ENCODE peak calls at places on chromosomes 2 and 18, in nine cellular contexts. One of them, this sample, is unnamed.

GRCh38 chr2:199940373-199940772 is 14.9 kb downstream of the TYW5 start:
- DNase-seq in cardiac muscle cell: no peak
- DNase-seq in keratinocyte: no peak
- DNase-seq in colonic mucosa: no peak
- DNase-seq in uterus: no peak
- DNase-seq in tibial nerve: no peak
- DNase-seq in heart left ventricle: no peak
- DNase-seq in prostate gland: no peak
- DNase-seq in Peyer's patch: no peak
- DNase-seq in this sample: no peak

GRCh38 chr18:3246636-3247242 is 862 bp upstream of the MYL12A start:
- DNase-seq in cardiac muscle cell: no peak
- DNase-seq in keratinocyte: no peak
- DNase-seq in colonic mucosa: peak; percentile 53
- DNase-seq in uterus: peak; percentile 48
- DNase-seq in tibial nerve: peak; percentile 32
- DNase-seq in heart left ventricle: peak; percentile 51
- DNase-seq in prostate gland: no peak
- DNase-seq in Peyer's patch: peak; percentile 58
- DNase-seq in this sample: no peak

GRCh38 chr18:12449040-12449814 is 41.5 kb downstream of the PRELID3A start:
- DNase-seq in cardiac muscle cell: no peak
- DNase-seq in keratinocyte: no peak
- DNase-seq in colonic mucosa: no peak
- DNase-seq in uterus: no peak
- DNase-seq in tibial nerve: peak; percentile 16
- DNase-seq in heart left ventricle: no peak
- DNase-seq in prostate gland: no peak
- DNase-seq in Peyer's patch: no peak
- DNase-seq in this sample: no peak

GRCh38 chr18:57542801-57543427 is 43.6 kb downstream of the FECH start:
- DNase-seq in cardiac muscle cell: no peak
- DNase-seq in keratinocyte: no peak
- DNase-seq in colonic mucosa: no peak
- DNase-seq in uterus: no peak
- DNase-seq in tibial nerve: no peak
- DNase-seq in heart left ventricle: no peak
- DNase-seq in prostate gland: no peak
- DNase-seq in Peyer's patch: no peak
- DNase-seq in this sample: peak; percentile 45

GRCh38 chr2:201797175-201797840 is 9.0 kb upstream of the CDK15 start:
- DNase-seq in cardiac muscle cell: no peak
- DNase-seq in keratinocyte: no peak
- DNase-seq in colonic mucosa: no peak
- DNase-seq in uterus: no peak
- DNase-seq in tibial nerve: no peak
- DNase-seq in heart left ventricle: no peak
- DNase-seq in prostate gland: no peak
- DNase-seq in Peyer's patch: no peak
- DNase-seq in this sample: peak; percentile 87

GRCh38 chr2:71690231-71690834 is 237.0 kb downstream of the DYSF start:
- DNase-seq in cardiac muscle cell: no peak
- DNase-seq in keratinocyte: no peak
- DNase-seq in colonic mucosa: no peak
- DNase-seq in uterus: no peak
- DNase-seq in tibial nerve: no peak
- DNase-seq in heart left ventricle: no peak
- DNase-seq in prostate gland: no peak
- DNase-seq in Peyer's patch: peak; percentile 19
- DNase-seq in this sample: no peak

GRCh38 chr2:181483221-181483620 is 26.0 kb downstream of the ITGA4 start:
- DNase-seq in cardiac muscle cell: no peak
- DNase-seq in keratinocyte: no peak
- DNase-seq in colonic mucosa: no peak
- DNase-seq in uterus: no peak
- DNase-seq in tibial nerve: no peak
- DNase-seq in heart left ventricle: no peak
- DNase-seq in prostate gland: no peak
- DNase-seq in Peyer's patch: no peak
- DNase-seq in this sample: no peak

GRCh38 chr2:121210691-121211090 is 74.3 kb downstream of the TFCP2L1 start:
- DNase-seq in cardiac muscle cell: no peak
- DNase-seq in keratinocyte: no peak
- DNase-seq in colonic mucosa: peak; percentile 92
- DNase-seq in uterus: no peak
- DNase-seq in tibial nerve: no peak
- DNase-seq in heart left ventricle: peak; percentile 69
- DNase-seq in prostate gland: no peak
- DNase-seq in Peyer's patch: peak; percentile 72
- DNase-seq in this sample: no peak

GRCh38 chr2:140943867-140944266 is 1186.9 kb downstream of the LRP1B start:
- DNase-seq in cardiac muscle cell: no peak
- DNase-seq in keratinocyte: no peak
- DNase-seq in colonic mucosa: no peak
- DNase-seq in uterus: no peak
- DNase-seq in tibial nerve: no peak
- DNase-seq in heart left ventricle: no peak
- DNase-seq in prostate gland: no peak
- DNase-seq in Peyer's patch: no peak
- DNase-seq in this sample: no peak
- TF ChIP-seq CTCF in cardiac muscle cell: no peak
- TF ChIP-seq CTCF in keratinocyte: no peak
- TF ChIP-seq CTCF in colonic mucosa: no peak
- TF ChIP-seq CTCF in uterus: no peak
- TF ChIP-seq CTCF in tibial nerve: no peak
- TF ChIP-seq CTCF in heart left ventricle: no peak
- TF ChIP-seq CTCF in prostate gland: no peak
- TF ChIP-seq CTCF in Peyer's patch: no peak
- TF ChIP-seq CTCF in this sample: no peak

GRCh38 chr2:223042704-223043118 is 9.3 kb upstream of the KCNE4 start:
- DNase-seq in cardiac muscle cell: no peak
- DNase-seq in keratinocyte: peak; percentile 79
- DNase-seq in colonic mucosa: no peak
- DNase-seq in uterus: no peak
- DNase-seq in tibial nerve: no peak
- DNase-seq in heart left ventricle: no peak
- DNase-seq in prostate gland: no peak
- DNase-seq in Peyer's patch: no peak
- DNase-seq in this sample: no peak

GRCh38 chr2:223043164-223043941 is 8.6 kb upstream of the KCNE4 start:
- DNase-seq in cardiac muscle cell: no peak
- DNase-seq in keratinocyte: no peak
- DNase-seq in colonic mucosa: no peak
- DNase-seq in uterus: no peak
- DNase-seq in tibial nerve: no peak
- DNase-seq in heart left ventricle: no peak
- DNase-seq in prostate gland: no peak
- DNase-seq in Peyer's patch: no peak
- DNase-seq in this sample: no peak

GRCh38 chr2:223040527-223040926 is 11.5 kb upstream of the KCNE4 start:
- DNase-seq in cardiac muscle cell: no peak
- DNase-seq in keratinocyte: no peak
- DNase-seq in colonic mucosa: no peak
- DNase-seq in uterus: no peak
- DNase-seq in tibial nerve: no peak
- DNase-seq in heart left ventricle: no peak
- DNase-seq in prostate gland: no peak
- DNase-seq in Peyer's patch: no peak
- DNase-seq in this sample: no peak

GRCh38 chr2:223041527-223042109 is 10.4 kb upstream of the KCNE4 start:
- DNase-seq in cardiac muscle cell: no peak
- DNase-seq in keratinocyte: no peak
- DNase-seq in colonic mucosa: peak; percentile 60
- DNase-seq in uterus: peak; percentile 80
- DNase-seq in tibial nerve: peak; percentile 62
- DNase-seq in heart left ventricle: peak; percentile 84
- DNase-seq in prostate gland: no peak
- DNase-seq in Peyer's patch: no peak
- DNase-seq in this sample: peak; percentile 99

GRCh38 chr2:223042284-223042683 is 9.7 kb upstream of the KCNE4 start:
- DNase-seq in cardiac muscle cell: no peak
- DNase-seq in keratinocyte: no peak
- DNase-seq in colonic mucosa: no peak
- DNase-seq in uterus: no peak
- DNase-seq in tibial nerve: no peak
- DNase-seq in heart left ventricle: no peak
- DNase-seq in prostate gland: no peak
- DNase-seq in Peyer's patch: no peak
- DNase-seq in this sample: no peak
- H3K4me3 ChIP-seq in cardiac muscle cell: no peak overlapping the region
- H3K4me3 ChIP-seq in keratinocyte: no peak overlapping the region
- H3K4me3 ChIP-seq in colonic mucosa: no peak overlapping the region
- H3K4me3 ChIP-seq in uterus: no peak overlapping the region
- H3K4me3 ChIP-seq in tibial nerve: no peak overlapping the region
- H3K4me3 ChIP-seq in heart left ventricle: no peak overlapping the region
- H3K4me3 ChIP-seq in prostate gland: no peak overlapping the region
- H3K4me3 ChIP-seq in Peyer's patch: no peak overlapping the region
- H3K4me3 ChIP-seq in this sample: no peak overlapping the region

GRCh38 chr2:179594268-179595112 is 266.9 kb downstream of the ZNF385B start:
- DNase-seq in cardiac muscle cell: no peak
- DNase-seq in keratinocyte: no peak
- DNase-seq in colonic mucosa: no peak
- DNase-seq in uterus: no peak
- DNase-seq in tibial nerve: no peak
- DNase-seq in heart left ventricle: peak; percentile 31
- DNase-seq in prostate gland: no peak
- DNase-seq in Peyer's patch: no peak
- DNase-seq in this sample: no peak

GRCh38 chr2:179593323-179593722 is 268.1 kb downstream of the ZNF385B start:
- DNase-seq in cardiac muscle cell: no peak
- DNase-seq in keratinocyte: no peak
- DNase-seq in colonic mucosa: no peak
- DNase-seq in uterus: no peak
- DNase-seq in tibial nerve: no peak
- DNase-seq in heart left ventricle: no peak
- DNase-seq in prostate gland: no peak
- DNase-seq in Peyer's patch: no peak
- DNase-seq in this sample: no peak

GRCh38 chr2:179596018-179596417 is 265.4 kb downstream of the ZNF385B start:
- DNase-seq in cardiac muscle cell: no peak
- DNase-seq in keratinocyte: peak; percentile 49
- DNase-seq in colonic mucosa: no peak
- DNase-seq in uterus: no peak
- DNase-seq in tibial nerve: no peak
- DNase-seq in heart left ventricle: no peak
- DNase-seq in prostate gland: no peak
- DNase-seq in Peyer's patch: no peak
- DNase-seq in this sample: peak; percentile 40

GRCh38 chr2:179592167-179592936 is 269.1 kb downstream of the ZNF385B start:
- DNase-seq in cardiac muscle cell: no peak
- DNase-seq in keratinocyte: no peak
- DNase-seq in colonic mucosa: no peak
- DNase-seq in uterus: no peak
- DNase-seq in tibial nerve: no peak
- DNase-seq in heart left ventricle: no peak
- DNase-seq in prostate gland: no peak
- DNase-seq in Peyer's patch: no peak
- DNase-seq in this sample: peak; percentile 38

GRCh38 chr2:179595284-179595683 is 266.1 kb downstream of the ZNF385B start:
- DNase-seq in cardiac muscle cell: peak; percentile 34
- DNase-seq in keratinocyte: no peak
- DNase-seq in colonic mucosa: no peak
- DNase-seq in uterus: no peak
- DNase-seq in tibial nerve: no peak
- DNase-seq in heart left ventricle: no peak
- DNase-seq in prostate gland: no peak
- DNase-seq in Peyer's patch: no peak
- DNase-seq in this sample: no peak
- TF ChIP-seq CTCF in cardiac muscle cell: no peak
- TF ChIP-seq CTCF in keratinocyte: peak; percentile 17
- TF ChIP-seq CTCF in colonic mucosa: no peak
- TF ChIP-seq CTCF in uterus: no peak
- TF ChIP-seq CTCF in tibial nerve: no peak
- TF ChIP-seq CTCF in heart left ventricle: peak; percentile 28
- TF ChIP-seq CTCF in prostate gland: no peak
- TF ChIP-seq CTCF in Peyer's patch: no peak
- TF ChIP-seq CTCF in this sample: no peak

GRCh38 chr18:67553471-67553870 is 37.0 kb upstream of the DSEL start:
- DNase-seq in cardiac muscle cell: no peak
- DNase-seq in keratinocyte: no peak
- DNase-seq in colonic mucosa: no peak
- DNase-seq in uterus: no peak
- DNase-seq in tibial nerve: no peak
- DNase-seq in heart left ventricle: no peak
- DNase-seq in prostate gland: no peak
- DNase-seq in Peyer's patch: no peak
- DNase-seq in this sample: no peak
- H3K4me3 ChIP-seq in cardiac muscle cell: no peak overlapping the region
- H3K4me3 ChIP-seq in keratinocyte: no peak overlapping the region
- H3K4me3 ChIP-seq in colonic mucosa: no peak overlapping the region
- H3K4me3 ChIP-seq in uterus: no peak overlapping the region
- H3K4me3 ChIP-seq in tibial nerve: no peak overlapping the region
- H3K4me3 ChIP-seq in heart left ventricle: no peak overlapping the region
- H3K4me3 ChIP-seq in prostate gland: no peak overlapping the region
- H3K4me3 ChIP-seq in Peyer's patch: no peak overlapping the region
- H3K4me3 ChIP-seq in this sample: no peak overlapping the region